ENCODE peak calls at places on chromosomes 7 and 10, in five cellular contexts. H, Y, U, C and N are unnamed samples.

GRCh38 chr7:91182819-91183405 is 81.3 kb upstream of the FZD1 start:
- DNase-seq in Y (no peak), U (no peak), C (no peak), H (no peak), N (no peak)

GRCh38 chr10:53675201-53675600 is 902.6 kb upstream of the MBL2 start:
- DNase-seq in C (no peak), U (no peak), Y (no peak), H (no peak), N (no peak)

GRCh38 chr10:12658526-12658925 is 309.2 kb downstream of the CAMK1D start:
- DNase-seq in Y (no peak), C (no peak), H (no peak), U (no peak), N (no peak)

GRCh38 chr7:134920026-134920758 is 66.1 kb upstream of the AGBL3 start:
- DNase-seq in U (no peak), H (no peak), Y (no peak), C (no peak), N (no peak)

GRCh38 chr10:94138391-94138790 is 144.7 kb downstream of the PLCE1 start:
- DNase-seq in U (no peak), H (no peak), C (no peak), Y (no peak), N (no peak)

GRCh38 chr10:91251430-91252056 is 31.1 kb downstream of the PCGF5 start:
- DNase-seq in Y (peak; percentile 33), H (peak; percentile 75), C (peak; percentile 36), U (peak; percentile 41), N (no peak)

GRCh38 chr10:131453772-131454634 is 142.5 kb upstream of the TCERG1L start:
- DNase-seq in C (peak; percentile 23), Y (no peak), H (no peak), U (peak; percentile 80), N (no peak)

GRCh38 chr7:85135931-85136330 is 50.9 kb downstream of the SEMA3D start:
- DNase-seq in H (no peak), Y (no peak), U (no peak), C (no peak), N (no peak)

GRCh38 chr7:137120690-137121089 is 222.8 kb downstream of the PTN start:
- DNase-seq in H (no peak), C (no peak), U (no peak), Y (peak; percentile 2), N (no peak)

GRCh38 chr10:26385443-26385842 is 52.7 kb upstream of the APBB1IP start:
- DNase-seq in C (no peak), Y (no peak), H (no peak), U (no peak), N (no peak)

GRCh38 chr7:75795831-75796285 is 17.7 kb downstream of the CCL24 start:
- DNase-seq in H (peak; percentile 81), Y (no peak), U (peak; percentile 81), C (no peak), N (no peak)

GRCh38 chr7:73828107-73828803 is 2.5 kb upstream of the CLDN4 start:
- DNase-seq in C (no peak), U (no peak), Y (no peak), H (no peak), N (no peak)

GRCh38 chr10:33066558-33067236 is 108.7 kb upstream of the ITGB1 start:
- DNase-seq in C (no peak), H (no peak), Y (no peak), U (no peak), N (no peak)

GRCh38 chr7:151923097-151923876 is 33.0 kb upstream of the GALNTL5 start:
- DNase-seq in C (no peak), U (no peak), Y (no peak), H (peak; percentile 79), N (no peak)

GRCh38 chr7:138072726-138073125 is 3.5 kb upstream of the AKR1D1 start:
- DNase-seq in C (no peak), U (no peak), Y (no peak), H (no peak), N (no peak)

GRCh38 chr10:102729090-102730026 is 14.4 kb upstream of the WBP1L start:
- DNase-seq in H (peak; percentile 94), U (peak; percentile 94), Y (no peak), C (peak; percentile 30), N (peak; percentile 65)

GRCh38 chr10:97851341-97852001 is 1.8 kb downstream of the GOLGA7B start:
- DNase-seq in U (no peak), Y (no peak), C (no peak), H (no peak), N (no peak)